ENCODE peak calls at places on chromosome 21, in four cellular contexts. One of them, this sample, is unnamed.
A peak's percentile ranks its signal among the peaks of the same experiment; 100 is the strongest.

GRCh38 chr21:29443398-29444010 is 144.8 kb downstream of the BACH1 start:
- DNase-seq in BJ: peak; percentile 4
- DNase-seq in right cardiac atrium: no peak
- DNase-seq in astrocyte: peak; percentile 27
- DNase-seq in this sample: no peak

GRCh38 chr21:32368386-32368785 is 24.4 kb downstream of the URB1 start:
- DNase-seq in BJ: no peak
- DNase-seq in right cardiac atrium: no peak
- DNase-seq in astrocyte: no peak
- DNase-seq in this sample: no peak

GRCh38 chr21:26226724-26227123 is 56.2 kb upstream of the APP start:
- DNase-seq in astrocyte: no peak
- DNase-seq in BJ: no peak
- DNase-seq in right cardiac atrium: no peak
- DNase-seq in this sample: no peak

GRCh38 chr21:28633803-28634572 is 358.7 kb downstream of the LTN1 start:
- DNase-seq in astrocyte: peak; percentile 93
- DNase-seq in right cardiac atrium: peak; percentile 80
- DNase-seq in BJ: no peak
- DNase-seq in this sample: peak; percentile 79

GRCh38 chr21:21268061-21268471 is 269.9 kb downstream of the NCAM2 start:
- DNase-seq in astrocyte: peak; percentile 60
- DNase-seq in BJ: no peak
- DNase-seq in right cardiac atrium: no peak
- DNase-seq in this sample: no peak

GRCh38 chr21:39022901-39023693 is 160.2 kb downstream of the PSMG1 start:
- DNase-seq in astrocyte: peak; percentile 66
- DNase-seq in BJ: no peak
- DNase-seq in right cardiac atrium: peak; percentile 91
- DNase-seq in this sample: no peak

GRCh38 chr21:28339403-28339802 is 653.3 kb downstream of the LTN1 start:
- DNase-seq in BJ: no peak
- DNase-seq in astrocyte: no peak
- DNase-seq in right cardiac atrium: no peak
- DNase-seq in this sample: no peak

GRCh38 chr21:28442624-28443023 is 550.1 kb downstream of the LTN1 start:
- DNase-seq in right cardiac atrium: no peak
- DNase-seq in astrocyte: peak; percentile 64
- DNase-seq in BJ: no peak
- DNase-seq in this sample: no peak

GRCh38 chr21:42002421-42002958 is 7.7 kb downstream of the ZBTB21 start:
- DNase-seq in astrocyte: peak; percentile 97
- DNase-seq in right cardiac atrium: no peak
- DNase-seq in BJ: peak; percentile 87
- DNase-seq in this sample: peak; percentile 72

GRCh38 chr21:38822754-38823374 is 17.1 kb downstream of the ETS2 start:
- DNase-seq in right cardiac atrium: peak; percentile 58
- DNase-seq in BJ: no peak
- DNase-seq in astrocyte: no peak
- DNase-seq in this sample: no peak

GRCh38 chr21:38243732-38244406 is 12.9 kb upstream of the KCNJ15 start:
- DNase-seq in astrocyte: no peak
- DNase-seq in BJ: no peak
- DNase-seq in right cardiac atrium: no peak
- DNase-seq in this sample: no peak

GRCh38 chr21:38859852-38860251 is 54.1 kb downstream of the ETS2 start:
- DNase-seq in right cardiac atrium: no peak
- DNase-seq in astrocyte: no peak
- DNase-seq in BJ: no peak
- DNase-seq in this sample: no peak

GRCh38 chr21:40827509-40827908 is 19.4 kb downstream of the DSCAM start:
- DNase-seq in right cardiac atrium: no peak
- DNase-seq in BJ: no peak
- DNase-seq in astrocyte: no peak
- DNase-seq in this sample: no peak

GRCh38 chr21:38804617-38805281 is 980 bp upstream of the ETS2 start:
- DNase-seq in astrocyte: peak; percentile 58
- DNase-seq in right cardiac atrium: peak; percentile 92
- DNase-seq in BJ: no peak
- DNase-seq in this sample: peak; percentile 78

GRCh38 chr21:38596264-38597042 is 98.2 kb upstream of the ERG start:
- DNase-seq in astrocyte: peak; percentile 16
- DNase-seq in right cardiac atrium: no peak
- DNase-seq in BJ: no peak
- DNase-seq in this sample: no peak

GRCh38 chr21:29155118-29155932 is 24.9 kb downstream of the MAP3K7CL start:
- DNase-seq in right cardiac atrium: peak; percentile 90
- DNase-seq in astrocyte: peak; percentile 94
- DNase-seq in BJ: no peak
- DNase-seq in this sample: peak; percentile 83

GRCh38 chr21:41887682-41888081 is 8.5 kb upstream of the PRDM15 start:
- DNase-seq in BJ: no peak
- DNase-seq in astrocyte: no peak
- DNase-seq in right cardiac atrium: no peak
- DNase-seq in this sample: no peak

GRCh38 chr21:41419921-41420862 is 5.8 kb upstream of the MX1 start:
- DNase-seq in right cardiac atrium: peak; percentile 93
- DNase-seq in astrocyte: peak; percentile 80
- DNase-seq in BJ: peak; percentile 56
- DNase-seq in this sample: peak; percentile 89

GRCh38 chr21:39103689-39104088 is 79.6 kb downstream of the PSMG1 start:
- DNase-seq in right cardiac atrium: no peak
- DNase-seq in BJ: peak; percentile 92
- DNase-seq in astrocyte: no peak
- DNase-seq in this sample: no peak

GRCh38 chr21:41600556-41600955 is 92.6 kb upstream of the TMPRSS2 start:
- DNase-seq in astrocyte: no peak
- DNase-seq in right cardiac atrium: no peak
- DNase-seq in BJ: no peak
- DNase-seq in this sample: no peak

GRCh38 chr21:27407296-27407695 is 440.4 kb upstream of the ADAMTS5 start:
- DNase-seq in astrocyte: no peak
- DNase-seq in right cardiac atrium: no peak
- DNase-seq in BJ: no peak
- DNase-seq in this sample: no peak

GRCh38 chr21:41877901-41878830 is 978 bp downstream of the PRDM15 start:
- DNase-seq in astrocyte: peak; percentile 63
- DNase-seq in BJ: no peak
- DNase-seq in right cardiac atrium: no peak
- DNase-seq in this sample: no peak

GRCh38 chr21:40386301-40386911 is 460.6 kb downstream of the DSCAM start:
- DNase-seq in BJ: no peak
- DNase-seq in astrocyte: peak; percentile 4
- DNase-seq in right cardiac atrium: peak; percentile 71
- DNase-seq in this sample: peak; percentile 47

GRCh38 chr21:46215436-46216131 is 13.0 kb downstream of the LSS start:
- DNase-seq in BJ: no peak
- DNase-seq in right cardiac atrium: no peak
- DNase-seq in astrocyte: no peak
- DNase-seq in this sample: no peak

GRCh38 chr21:28943631-28944030 is 49.0 kb downstream of the LTN1 start:
- DNase-seq in BJ: no peak
- DNase-seq in astrocyte: peak; percentile 2
- DNase-seq in right cardiac atrium: no peak
- DNase-seq in this sample: no peak

GRCh38 chr21:27803571-27803970 is 836.7 kb upstream of the ADAMTS5 start:
- DNase-seq in BJ: no peak
- DNase-seq in astrocyte: no peak
- DNase-seq in right cardiac atrium: no peak
- DNase-seq in this sample: no peak

GRCh38 chr21:26842976-26843911 is 2.0 kb downstream of the ADAMTS1 start:
- DNase-seq in astrocyte: peak; percentile 91
- DNase-seq in BJ: peak; percentile 70
- DNase-seq in right cardiac atrium: peak; percentile 98
- DNase-seq in this sample: peak; percentile 97

GRCh38 chr21:37006521-37007291 is at the start of gene RIPPLY3:
- DNase-seq in right cardiac atrium: no peak
- DNase-seq in astrocyte: peak; percentile 19
- DNase-seq in BJ: no peak
- DNase-seq in this sample: peak; percentile 30
- H3K4me3 ChIP-seq in right cardiac atrium: peak within 1 kb of the TSS; percentile 64
- H3K4me3 ChIP-seq in astrocyte: peak within 1 kb of the TSS; percentile 48
- H3K4me3 ChIP-seq in BJ: peak within 1 kb of the TSS; percentile 43
- H3K4me3 ChIP-seq in this sample: peak within 1 kb of the TSS; percentile 20

DNA sequence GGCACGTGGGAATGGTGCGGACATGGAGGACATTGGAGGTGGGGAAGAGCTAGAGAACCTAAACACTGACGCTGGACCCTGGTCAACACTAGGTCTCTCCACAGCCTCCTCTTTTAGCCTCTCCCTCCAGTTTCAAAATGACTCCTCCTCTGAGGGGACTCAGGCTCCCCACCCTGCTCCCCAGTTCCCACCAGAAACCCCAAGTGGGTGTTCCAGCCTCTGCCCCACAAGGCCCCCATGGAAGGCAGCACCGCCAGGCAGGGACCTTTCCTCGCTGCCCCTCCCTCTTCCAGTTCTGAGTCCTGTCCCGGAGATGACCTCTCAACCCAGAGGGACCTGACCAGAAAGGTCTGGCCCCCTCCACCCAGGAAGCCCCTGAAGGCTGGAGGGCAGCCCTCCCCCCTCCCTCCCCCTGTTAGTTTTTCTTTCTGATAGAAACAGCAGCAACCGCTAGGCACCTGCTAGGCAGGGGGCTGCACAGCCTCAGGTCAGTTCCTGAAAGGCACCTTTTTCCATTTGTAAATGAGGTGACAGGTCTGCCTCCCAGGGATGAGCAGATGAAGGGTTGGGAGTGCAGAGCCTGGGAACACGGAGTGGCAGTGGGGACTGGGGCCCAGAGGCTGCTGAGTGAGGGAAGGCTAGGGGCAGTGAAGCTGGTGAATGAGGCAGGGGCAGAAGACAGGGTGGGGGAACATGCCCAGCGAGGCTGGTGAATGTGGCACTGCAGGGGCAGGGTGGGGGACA is 9.3 kb upstream of the ITGB2 start:
- DNase-seq in right cardiac atrium: peak; percentile 30
- DNase-seq in astrocyte: no peak
- DNase-seq in BJ: no peak
- DNase-seq in this sample: no peak
- H3K27me3 ChIP-seq in right cardiac atrium: no peaks in the 10 kb centered on the region
- H3K27me3 ChIP-seq in astrocyte: peaks cover 31% of the 10 kb centered on the region
- H3K27me3 ChIP-seq in BJ: peaks cover 44% of the 10 kb centered on the region
- H3K27me3 ChIP-seq in this sample: peaks cover 12% of the 10 kb centered on the region

GRCh38 chr21:15141236-15141970 is 76.6 kb upstream of the NRIP1 start:
- DNase-seq in astrocyte: no peak
- DNase-seq in BJ: no peak
- DNase-seq in right cardiac atrium: no peak
- DNase-seq in this sample: no peak
- H3K4me3 ChIP-seq in astrocyte: no peak overlapping the region
- H3K4me3 ChIP-seq in BJ: no peak overlapping the region
- H3K4me3 ChIP-seq in right cardiac atrium: no peak overlapping the region
- H3K4me3 ChIP-seq in this sample: no peak overlapping the region

GRCh38 chr21:36702622-36702968 is 3.7 kb downstream of the SIM2 start:
- DNase-seq in BJ: no peak
- DNase-seq in astrocyte: no peak
- DNase-seq in right cardiac atrium: no peak
- DNase-seq in this sample: no peak

GRCh38 chr21:36704281-36704957 is 5.5 kb downstream of the SIM2 start:
- DNase-seq in right cardiac atrium: no peak
- DNase-seq in astrocyte: no peak
- DNase-seq in BJ: no peak
- DNase-seq in this sample: no peak

GRCh38 chr21:36701912-36702621 is 3.2 kb downstream of the SIM2 start:
- DNase-seq in right cardiac atrium: no peak
- DNase-seq in astrocyte: no peak
- DNase-seq in BJ: no peak
- DNase-seq in this sample: peak; percentile 75

GRCh38 chr21:36703626-36704280 is 4.8 kb downstream of the SIM2 start:
- DNase-seq in BJ: no peak
- DNase-seq in right cardiac atrium: peak; percentile 13
- DNase-seq in astrocyte: no peak
- DNase-seq in this sample: no peak

GRCh38 chr21:36703123-36703522 is 4.2 kb downstream of the SIM2 start:
- DNase-seq in astrocyte: no peak
- DNase-seq in BJ: no peak
- DNase-seq in right cardiac atrium: no peak
- DNase-seq in this sample: no peak
- H3K27me3 ChIP-seq in astrocyte: peaks cover 94% of the 10 kb centered on the region
- H3K27me3 ChIP-seq in BJ: peaks cover 84% of the 10 kb centered on the region
- H3K27me3 ChIP-seq in right cardiac atrium: no peaks in the 10 kb centered on the region
- H3K27me3 ChIP-seq in this sample: no peaks in the 10 kb centered on the region

GRCh38 chr21:44484498-44485253 is 29.4 kb downstream of the LRRC3 start:
- DNase-seq in BJ: no peak
- DNase-seq in right cardiac atrium: no peak
- DNase-seq in astrocyte: no peak
- DNase-seq in this sample: no peak

GRCh38 chr21:44485254-44485793 is 30.0 kb downstream of the LRRC3 start:
- DNase-seq in BJ: no peak
- DNase-seq in astrocyte: no peak
- DNase-seq in right cardiac atrium: peak; percentile 82
- DNase-seq in this sample: peak; percentile 52

GRCh38 chr21:44487831-44488230 is 32.5 kb downstream of the LRRC3 start:
- DNase-seq in BJ: no peak
- DNase-seq in right cardiac atrium: no peak
- DNase-seq in astrocyte: no peak
- DNase-seq in this sample: no peak

GRCh38 chr21:44486302-44486701 is 31.0 kb downstream of the LRRC3 start:
- DNase-seq in astrocyte: no peak
- DNase-seq in right cardiac atrium: no peak
- DNase-seq in BJ: no peak
- DNase-seq in this sample: no peak

GRCh38 chr21:44485796-44486195 is 30.5 kb downstream of the LRRC3 start:
- DNase-seq in astrocyte: no peak
- DNase-seq in right cardiac atrium: no peak
- DNase-seq in BJ: no peak
- DNase-seq in this sample: no peak
- H3K4me3 ChIP-seq in astrocyte: no peak overlapping the region
- H3K4me3 ChIP-seq in right cardiac atrium: no peak overlapping the region
- H3K4me3 ChIP-seq in BJ: no peak overlapping the region
- H3K4me3 ChIP-seq in this sample: peak overlapping the region; percentile 43

DNA sequence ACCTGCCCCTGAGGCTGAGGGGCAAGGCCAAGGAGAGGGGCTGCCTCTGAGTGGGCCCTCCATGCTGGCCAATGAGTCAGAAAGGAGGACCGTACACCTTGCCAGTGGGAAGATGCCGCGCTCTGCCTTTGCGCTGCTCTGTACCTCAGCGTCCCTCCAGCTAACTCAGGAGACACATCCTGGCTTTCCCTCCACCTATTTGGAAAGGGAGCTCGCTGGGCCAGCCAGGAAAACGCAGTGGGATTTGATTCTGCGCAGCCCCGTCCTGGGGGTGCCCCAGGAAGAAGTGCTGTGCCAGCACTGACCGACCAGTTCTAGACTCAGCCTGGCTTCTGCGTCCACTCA is 124.6 kb downstream of the SIK1 start:
- DNase-seq in astrocyte: no peak
- DNase-seq in right cardiac atrium: no peak
- DNase-seq in BJ: no peak
- DNase-seq in this sample: no peak
- H3K27me3 ChIP-seq in astrocyte: no peaks in the 10 kb centered on the region
- H3K27me3 ChIP-seq in right cardiac atrium: no peaks in the 10 kb centered on the region
- H3K27me3 ChIP-seq in BJ: no peaks in the 10 kb centered on the region
- H3K27me3 ChIP-seq in this sample: no peaks in the 10 kb centered on the region

DNA sequence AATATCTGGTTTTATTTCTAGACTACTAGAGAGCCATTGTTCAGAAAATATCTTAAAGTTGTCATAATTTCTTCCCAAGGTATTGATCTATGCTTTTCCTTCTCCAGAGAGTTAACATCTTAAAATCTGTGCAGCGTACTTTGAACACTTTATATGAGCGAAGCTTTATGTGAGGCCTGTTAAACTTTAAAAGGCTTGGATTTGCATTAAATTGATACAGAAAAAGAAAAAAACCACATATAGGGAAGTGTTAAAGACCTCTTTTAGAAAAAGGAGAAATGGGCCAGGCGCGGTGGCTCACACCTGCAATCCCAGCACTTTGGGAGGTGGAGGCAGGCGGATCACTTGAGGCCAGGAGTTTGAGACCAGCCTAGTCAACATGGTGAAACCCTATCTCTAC is 59.2 kb upstream of the MORC3 start:
- DNase-seq in BJ: no peak
- DNase-seq in astrocyte: no peak
- DNase-seq in right cardiac atrium: no peak
- DNase-seq in this sample: no peak
- H3K4me3 ChIP-seq in BJ: no peak overlapping the region
- H3K4me3 ChIP-seq in astrocyte: peak overlapping the region; percentile 61
- H3K4me3 ChIP-seq in right cardiac atrium: peak overlapping the region; percentile 70
- H3K4me3 ChIP-seq in this sample: peak overlapping the region; percentile 51